ENCODE peak calls at places on chromosomes 11 and 22, in nine cellular contexts. H, P, Y, E, G, K, F, C and R are unnamed samples.
A peak's percentile ranks its signal among the peaks of the same experiment; 100 is the strongest.

GRCh38 chr22:47328550-47329243 is 566.2 kb downstream of the TBC1D22A start:
- DNase-seq in P (peak; percentile 93), E (no peak), F (no peak), Y (no peak), C (peak; percentile 96), H (no peak), G (no peak), K (peak; percentile 97), R (no peak)

GRCh38 chr11:128692750-128693578 is 908 bp upstream of the FLI1 start:
- DNase-seq in G (peak; percentile 47), F (peak; percentile 77), P (peak; percentile 71), K (peak; percentile 37), Y (peak; percentile 41), H (peak; percentile 74), C (no peak), E (peak; percentile 67), R (no peak)

GRCh38 chr11:72782081-72782920 is 11.5 kb downstream of the STARD10 start:
- DNase-seq in P (no peak), G (no peak), E (no peak), F (no peak), K (no peak), Y (no peak), H (no peak), C (no peak), R (peak; percentile 79)

GRCh38 chr11:2760196-2760871 is 60.5 kb upstream of the KCNQ1OT1 start:
- DNase-seq in Y (peak; percentile 7), P (no peak), K (no peak), E (peak; percentile 38), C (no peak), F (peak; percentile 53), H (peak; percentile 55), G (no peak), R (no peak)

GRCh38 chr11:107592813-107593212 is 1.9 kb downstream of the ELMOD1 start:
- DNase-seq in F (no peak), K (peak; percentile 25), Y (no peak), E (no peak), C (no peak), H (no peak), P (peak; percentile 4), G (no peak), R (no peak)

GRCh38 chr22:19271273-19271855 is 20.2 kb downstream of the CLTCL1 start:
- DNase-seq in G (no peak), F (no peak), Y (no peak), C (no peak), P (no peak), K (no peak), E (no peak), H (no peak), R (no peak)

GRCh38 chr11:1478544-1478943 is 8.0 kb downstream of the MOB2 start:
- DNase-seq in G (no peak), P (no peak), H (peak; percentile 84), E (no peak), C (no peak), Y (no peak), F (no peak), K (no peak), R (no peak)

GRCh38 chr11:111652184-111652583 is 49.9 kb downstream of the SIK2 start:
- DNase-seq in F (no peak), E (no peak), H (no peak), K (no peak), C (no peak), Y (no peak), P (peak; percentile 67), G (no peak), R (no peak)

GRCh38 chr11:120141144-120142071 is 3.5 kb upstream of the TRIM29 start:
- DNase-seq in P (no peak), F (no peak), C (no peak), K (no peak), H (peak; percentile 58), G (no peak), Y (no peak), E (peak; percentile 11), R (no peak)

GRCh38 chr22:27709919-27710452 is 91.6 kb downstream of the MN1 start:
- DNase-seq in F (no peak), Y (no peak), C (no peak), E (no peak), H (no peak), G (no peak), P (no peak), K (no peak), R (no peak)

GRCh38 chr11:10715571-10715970 is 22.0 kb upstream of the IRAG1 start:
- DNase-seq in Y (no peak), C (no peak), P (no peak), H (no peak), E (no peak), F (no peak), G (no peak), K (no peak), R (no peak)

GRCh38 chr11:9688716-9689511 is 25.0 kb downstream of the SWAP70 start:
- DNase-seq in F (no peak), K (peak; percentile 61), P (peak; percentile 78), E (peak; percentile 66), C (peak; percentile 81), H (no peak), Y (no peak), G (no peak), R (no peak)

GRCh38 chr22:50529416-50530279 is at the start of gene TYMP:
- DNase-seq in C (no peak), P (no peak), F (peak; percentile 93), G (no peak), H (peak; percentile 80), Y (peak; percentile 72), K (no peak), E (peak; percentile 94), R (peak; percentile 34)

GRCh38 chr11:114774599-114775365 is 96.5 kb downstream of the NXPE2 start:
- DNase-seq in K (peak; percentile 38), F (no peak), E (peak; percentile 50), G (no peak), C (peak; percentile 46), P (peak; percentile 41), H (no peak), Y (no peak), R (peak; percentile 77)

GRCh38 chr11:119284344-119285157 is 32.4 kb downstream of the MCAM start:
- DNase-seq in C (peak; percentile 47), Y (no peak), H (no peak), P (peak; percentile 50), G (peak; percentile 72), K (peak; percentile 63), F (no peak), E (no peak), R (peak; percentile 63)

GRCh38 chr11:11866203-11866602 is 24.4 kb downstream of the USP47 start:
- DNase-seq in G (no peak), P (no peak), K (no peak), C (no peak), Y (no peak), E (no peak), F (no peak), H (no peak), R (no peak)
- H3K4me1 ChIP-seq in G (peaks cover 6% of the 10 kb centered on the region), P (peaks cover 7% of the 10 kb centered on the region), K (no peaks in the 10 kb centered on the region), C (peaks cover 2% of the 10 kb centered on the region), Y (peaks cover 44% of the 10 kb centered on the region), E (no peaks in the 10 kb centered on the region), F (peaks cover 48% of the 10 kb centered on the region), H (peaks cover 52% of the 10 kb centered on the region), R (peaks cover 11% of the 10 kb centered on the region)

DNA sequence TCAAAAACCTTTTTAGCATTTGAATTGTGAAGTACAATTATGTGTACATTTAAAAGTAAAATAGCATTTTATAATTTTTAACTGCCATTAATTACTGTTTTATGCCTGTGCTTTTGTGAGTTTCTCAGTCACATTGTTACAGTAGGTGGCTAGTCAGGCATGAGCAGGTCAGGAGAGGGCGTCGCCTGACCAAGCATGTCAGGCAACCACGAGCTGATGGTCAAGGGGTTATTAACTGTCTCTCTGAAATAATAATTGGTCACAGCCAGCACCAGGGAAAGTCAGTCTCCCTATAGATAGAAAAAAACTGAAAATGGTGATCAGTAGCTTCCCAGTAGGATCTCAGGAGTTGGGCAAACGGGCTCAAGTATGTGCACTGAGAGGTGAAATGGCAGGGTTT is 19.4 kb upstream of the CCDC81 start:
- DNase-seq in E (no peak), G (no peak), F (no peak), K (no peak), H (no peak), C (no peak), P (no peak), Y (no peak), R (no peak)
- TF ChIP-seq CTCF in E (no peak), G (no peak), F (no peak), K (no peak), H (no peak), C (no peak), P (no peak), Y (no peak), R (no peak)

DNA sequence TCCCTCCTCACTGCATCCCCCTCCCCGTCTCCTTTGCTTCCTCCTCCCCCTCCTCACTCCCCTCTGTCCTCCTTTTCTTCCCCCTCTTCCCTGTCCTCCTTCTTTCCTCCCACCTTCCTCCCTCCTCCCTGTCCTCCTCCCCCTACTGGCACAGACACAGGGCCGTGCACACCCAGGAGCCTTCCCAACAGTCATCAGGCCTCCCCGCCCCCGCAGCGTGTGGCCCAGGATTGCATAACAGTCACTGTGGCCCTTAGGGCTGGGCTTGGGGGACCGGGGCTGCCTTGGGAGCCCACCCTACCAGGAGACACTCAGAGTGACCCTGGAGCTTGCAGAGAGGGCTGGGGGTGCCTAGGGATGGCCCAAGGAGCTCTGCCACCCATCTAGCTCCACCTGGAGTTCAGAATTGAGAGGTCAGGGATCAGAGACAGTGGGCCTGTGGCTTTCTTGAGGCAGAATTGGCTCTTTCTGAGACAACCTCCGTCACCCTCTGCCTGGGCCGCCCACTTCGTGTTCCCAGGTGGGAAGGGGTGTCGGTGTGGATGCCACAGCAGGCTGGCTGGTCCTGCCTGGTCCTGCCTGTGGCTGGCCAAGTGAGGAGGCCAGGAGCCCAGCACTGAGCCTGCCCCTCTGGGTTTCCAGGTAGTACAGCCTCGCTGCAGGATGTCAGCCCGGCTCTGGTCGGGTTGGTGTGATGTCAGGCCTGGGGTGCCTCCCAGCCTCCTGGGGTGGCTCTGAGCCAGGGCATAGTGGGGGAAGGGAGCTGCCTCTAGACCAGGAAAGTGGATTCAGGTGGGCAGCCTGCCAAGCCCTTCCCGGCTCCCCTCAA is 1.6 kb downstream of the SPI1 start:
- DNase-seq in H (no peak), G (no peak), K (no peak), P (peak; percentile 21), C (no peak), Y (no peak), E (peak; percentile 66), F (peak; percentile 84), R (no peak)
- H3K4me3 ChIP-seq in H (peak overlapping the region; percentile 31), G (peak overlapping the region; percentile 56), K (no peak overlapping the region), P (no peak overlapping the region), C (no peak overlapping the region), Y (no peak overlapping the region), E (peak overlapping the region; percentile 55), F (peak overlapping the region; percentile 52), R (no peak overlapping the region)

GRCh38 chr22:24445481-24446290 is 18.3 kb downstream of the ADORA2A start:
- DNase-seq in G (no peak), F (no peak), E (no peak), P (no peak), Y (no peak), C (no peak), H (peak; percentile 45), K (no peak), R (no peak)
- H3K4me1 ChIP-seq in G (no peaks in the 10 kb centered on the region), F (peaks cover 55% of the 10 kb centered on the region), E (no peaks in the 10 kb centered on the region), P (peaks cover 25% of the 10 kb centered on the region), Y (peaks cover 14% of the 10 kb centered on the region), C (peaks cover 6% of the 10 kb centered on the region), H (peaks cover 22% of the 10 kb centered on the region), K (peaks cover 3% of the 10 kb centered on the region), R (no peaks in the 10 kb centered on the region)

GRCh38 chr11:103637250-103637649 is 399.2 kb upstream of the DDI1 start:
- DNase-seq in E (no peak), H (no peak), Y (no peak), K (no peak), C (peak; percentile 55), F (no peak), G (no peak), P (no peak), R (no peak)
- TF ChIP-seq CTCF in E (no peak), H (no peak), Y (no peak), K (no peak), C (no peak), F (no peak), G (no peak), P (no peak), R (peak; percentile 18)

GRCh38 chr11:121909571-121909970 is 206.4 kb downstream of the BLID start:
- DNase-seq in F (no peak), K (no peak), H (no peak), Y (no peak), E (no peak), P (no peak), G (no peak), C (no peak), R (no peak)
- H3K4me3 ChIP-seq in F (no peak overlapping the region), K (no peak overlapping the region), H (no peak overlapping the region), Y (no peak overlapping the region), E (no peak overlapping the region), P (no peak overlapping the region), G (no peak overlapping the region), C (no peak overlapping the region), R (no peak overlapping the region)